ENCODE peak calls at places on chromosomes 11 and 22, in four cellular contexts. Q is Panc1, I is left lung, S is gastrocnemius medialis. H is an unnamed sample.

GRCh38 chr22:50548046-50548912 is 2.6 kb downstream of the KLHDC7B start:
- ATAC-seq in I (peak; percentile 2), S (no peak), Q (no peak), H (peak; percentile 40)

GRCh38 chr11:34837246-34837856 is 78.8 kb downstream of the APIP start:
- ATAC-seq in S (no peak), I (no peak), Q (no peak), H (no peak)

GRCh38 chr11:60589611-60590010 is 74.4 kb downstream of the MS4A13 start:
- ATAC-seq in S (no peak), I (no peak), Q (no peak), H (no peak)

GRCh38 chr11:4025957-4026324 is 68.7 kb upstream of the RRM1 start:
- ATAC-seq in I (peak; percentile 15), S (peak; percentile 80), Q (no peak), H (no peak)

GRCh38 chr11:61293869-61294716 is 1.0 kb downstream of the VWCE start:
- ATAC-seq in S (peak; percentile 12), I (peak; percentile 55), Q (peak; percentile 74), H (peak; percentile 71)

GRCh38 chr11:84825140-84825539 is 802.0 kb downstream of the DLG2 start:
- ATAC-seq in Q (no peak), I (peak; percentile 62), S (no peak), H (no peak)

GRCh38 chr11:113473983-113474361 is 1.2 kb downstream of the DRD2 start:
- ATAC-seq in Q (peak; percentile 18), S (no peak), I (no peak), H (no peak)

GRCh38 chr11:5620606-5621521 is 3.9 kb upstream of the TRIM34 start:
- ATAC-seq in S (no peak), Q (peak; percentile 78), I (peak; percentile 84), H (no peak)

GRCh38 chr11:66934971-66935779 is 23.0 kb downstream of the PC start:
- ATAC-seq in S (no peak), I (peak; percentile 38), Q (no peak), H (no peak)

GRCh38 chr11:72696866-72697428 is 22.7 kb upstream of the PDE2A start:
- ATAC-seq in S (no peak), I (peak; percentile 38), Q (peak; percentile 43), H (no peak)

GRCh38 chr11:72683782-72684200 is 9.6 kb upstream of the PDE2A start:
- ATAC-seq in I (peak; percentile 53), Q (peak; percentile 73), S (peak; percentile 62), H (peak; percentile 70)

GRCh38 chr11:10899542-10899830 is 41.6 kb upstream of the ZBED5 start:
- ATAC-seq in Q (peak; percentile 75), I (no peak), S (no peak), H (no peak)

GRCh38 chr22:22343603-22344276 is 99.2 kb downstream of the VPREB1 start:
- ATAC-seq in S (no peak), Q (no peak), I (peak; percentile 69), H (peak; percentile 93)

GRCh38 chr11:111840143-111840542 is 31.2 kb downstream of the ALG9 start:
- ATAC-seq in Q (no peak), I (peak; percentile 8), S (no peak), H (no peak)

GRCh38 chr22:29072979-29073617 is at the start of gene KREMEN1:
- ATAC-seq in I (no peak), S (peak; percentile 11), Q (no peak), H (peak; percentile 49)

GRCh38 chr22:44340271-44341239 is 27.8 kb upstream of the SHISAL1 start:
- ATAC-seq in Q (no peak), S (no peak), I (no peak), H (no peak)

GRCh38 chr11:75852406-75853017 is 37.5 kb downstream of the UVRAG start:
- ATAC-seq in Q (no peak), S (no peak), I (no peak), H (no peak)

GRCh38 chr11:32529994-32530588 is 53.5 kb upstream of the EIF3M start:
- ATAC-seq in S (no peak), Q (no peak), I (no peak), H (peak; percentile 79)

GRCh38 chr11:35159111-35159510 is 20.1 kb downstream of the CD44 start:
- ATAC-seq in Q (no peak), S (no peak), I (peak; percentile 18), H (no peak)

GRCh38 chr11:115191761-115192160 is 312.5 kb downstream of the CADM1 start:
- ATAC-seq in I (no peak), S (no peak), Q (no peak), H (no peak)

GRCh38 chr11:95337175-95337957 is 106.4 kb upstream of the SESN3 start:
- ATAC-seq in Q (no peak), S (peak; percentile 61), I (peak; percentile 54), H (peak; percentile 83)

GRCh38 chr11:107408762-107409200 is 48.8 kb downstream of the CWF19L2 start:
- ATAC-seq in S (no peak), Q (no peak), I (no peak), H (no peak)

GRCh38 chr11:2271077-2271326 is 614 bp upstream of the ASCL2 start:
- ATAC-seq in S (no peak), I (peak; percentile 45), Q (no peak), H (no peak)

GRCh38 chr11:127609025-127609788 is 608.6 kb upstream of the KIRREL3 start:
- ATAC-seq in I (no peak), Q (no peak), S (no peak), H (no peak)

GRCh38 chr11:64384039-64384737 is 25.2 kb downstream of the RPS6KA4 start:
- ATAC-seq in Q (peak; percentile 50), I (peak; percentile 47), S (no peak), H (no peak)

H was measured in stimulated activated memory B cell treated with anti-CD40 and anti-IgM and Interleukin-4, amounts not matched to agents 10 μg/mL and 1 μg/mL and 100 μg/mL, for 72 hours.